ENCODE peak calls at places on chromosomes 3 and 15, in nine cellular contexts. One of them, this sample, is unnamed.

GRCh38 chr3:57464801-57465200 is 79.3 kb downstream of the DNAH12 start:
- DNase-seq in A549: no peak
- DNase-seq in heart left ventricle: no peak
- DNase-seq in NB4: peak; percentile 4
- DNase-seq in adrenal gland: no peak
- DNase-seq in lower leg skin: no peak
- DNase-seq in uterus: no peak
- DNase-seq in erythroblast: peak; percentile 9
- DNase-seq in tibial nerve: no peak
- DNase-seq in this sample: no peak

GRCh38 chr15:52683585-52683984 is 4.4 kb upstream of the ATOSA start:
- DNase-seq in A549: no peak
- DNase-seq in heart left ventricle: no peak
- DNase-seq in NB4: peak; percentile 54
- DNase-seq in adrenal gland: no peak
- DNase-seq in lower leg skin: no peak
- DNase-seq in uterus: no peak
- DNase-seq in erythroblast: peak; percentile 35
- DNase-seq in tibial nerve: no peak
- DNase-seq in this sample: no peak

GRCh38 chr3:38137615-38138346 is 680 bp upstream of the MYD88 start:
- DNase-seq in A549: no peak
- DNase-seq in heart left ventricle: no peak
- DNase-seq in NB4: peak; percentile 40
- DNase-seq in adrenal gland: no peak
- DNase-seq in lower leg skin: no peak
- DNase-seq in uterus: no peak
- DNase-seq in erythroblast: peak; percentile 42
- DNase-seq in tibial nerve: peak; percentile 32
- DNase-seq in this sample: no peak

GRCh38 chr15:57527382-57528091 is 64.2 kb upstream of the MYZAP start:
- DNase-seq in A549: peak; percentile 64
- DNase-seq in heart left ventricle: no peak
- DNase-seq in NB4: peak; percentile 97
- DNase-seq in adrenal gland: peak; percentile 54
- DNase-seq in lower leg skin: no peak
- DNase-seq in uterus: no peak
- DNase-seq in erythroblast: peak; percentile 47
- DNase-seq in tibial nerve: peak; percentile 54
- DNase-seq in this sample: peak; percentile 74

GRCh38 chr3:142999881-143000280 is 1.5 kb upstream of the U2SURP start:
- DNase-seq in A549: no peak
- DNase-seq in heart left ventricle: no peak
- DNase-seq in NB4: peak; percentile 36
- DNase-seq in adrenal gland: no peak
- DNase-seq in lower leg skin: no peak
- DNase-seq in uterus: no peak
- DNase-seq in erythroblast: peak; percentile 43
- DNase-seq in tibial nerve: no peak
- DNase-seq in this sample: no peak

GRCh38 chr15:26757156-26757555 is 15.7 kb downstream of the GABRB3 start:
- DNase-seq in A549: no peak
- DNase-seq in heart left ventricle: no peak
- DNase-seq in NB4: no peak
- DNase-seq in adrenal gland: no peak
- DNase-seq in lower leg skin: no peak
- DNase-seq in uterus: no peak
- DNase-seq in erythroblast: no peak
- DNase-seq in tibial nerve: no peak
- DNase-seq in this sample: no peak

GRCh38 chr15:64774556-64775523 is 549 bp downstream of the RBPMS2 start:
- DNase-seq in A549: no peak
- DNase-seq in heart left ventricle: peak; percentile 42
- DNase-seq in NB4: no peak
- DNase-seq in adrenal gland: no peak
- DNase-seq in lower leg skin: no peak
- DNase-seq in uterus: peak; percentile 46
- DNase-seq in erythroblast: no peak
- DNase-seq in tibial nerve: no peak
- DNase-seq in this sample: no peak

GRCh38 chr3:187130346-187131066 is 8.8 kb downstream of the RPL39L start:
- DNase-seq in A549: no peak
- DNase-seq in heart left ventricle: no peak
- DNase-seq in NB4: no peak
- DNase-seq in adrenal gland: peak; percentile 17
- DNase-seq in lower leg skin: peak; percentile 41
- DNase-seq in uterus: no peak
- DNase-seq in erythroblast: peak; percentile 24
- DNase-seq in tibial nerve: no peak
- DNase-seq in this sample: peak; percentile 62

GRCh38 chr3:66856555-66856954 is 141.6 kb upstream of the KBTBD8 start:
- DNase-seq in A549: no peak
- DNase-seq in heart left ventricle: no peak
- DNase-seq in NB4: peak; percentile 30
- DNase-seq in adrenal gland: no peak
- DNase-seq in lower leg skin: no peak
- DNase-seq in uterus: no peak
- DNase-seq in erythroblast: no peak
- DNase-seq in tibial nerve: no peak
- DNase-seq in this sample: no peak

GRCh38 chr3:16173696-16174355 is 654 bp upstream of the GALNT15 start:
- DNase-seq in A549: no peak
- DNase-seq in heart left ventricle: no peak
- DNase-seq in NB4: no peak
- DNase-seq in adrenal gland: no peak
- DNase-seq in lower leg skin: no peak
- DNase-seq in uterus: no peak
- DNase-seq in erythroblast: no peak
- DNase-seq in tibial nerve: no peak
- DNase-seq in this sample: no peak

GRCh38 chr3:9791790-9792404 is 376 bp downstream of the TADA3 start:
- DNase-seq in A549: no peak
- DNase-seq in heart left ventricle: no peak
- DNase-seq in NB4: no peak
- DNase-seq in adrenal gland: no peak
- DNase-seq in lower leg skin: no peak
- DNase-seq in uterus: no peak
- DNase-seq in erythroblast: no peak
- DNase-seq in tibial nerve: no peak
- DNase-seq in this sample: no peak
- TF ChIP-seq POLR2A in A549: no peak
- TF ChIP-seq POLR2A in heart left ventricle: peak; percentile 59
- TF ChIP-seq POLR2A in NB4: peak; percentile 71
- TF ChIP-seq POLR2A in adrenal gland: no peak
- TF ChIP-seq POLR2A in lower leg skin: no peak
- TF ChIP-seq POLR2A in uterus: no peak
- TF ChIP-seq POLR2A in erythroblast: no peak
- TF ChIP-seq POLR2A in tibial nerve: no peak
- TF ChIP-seq POLR2A in this sample: no peak

DNA sequence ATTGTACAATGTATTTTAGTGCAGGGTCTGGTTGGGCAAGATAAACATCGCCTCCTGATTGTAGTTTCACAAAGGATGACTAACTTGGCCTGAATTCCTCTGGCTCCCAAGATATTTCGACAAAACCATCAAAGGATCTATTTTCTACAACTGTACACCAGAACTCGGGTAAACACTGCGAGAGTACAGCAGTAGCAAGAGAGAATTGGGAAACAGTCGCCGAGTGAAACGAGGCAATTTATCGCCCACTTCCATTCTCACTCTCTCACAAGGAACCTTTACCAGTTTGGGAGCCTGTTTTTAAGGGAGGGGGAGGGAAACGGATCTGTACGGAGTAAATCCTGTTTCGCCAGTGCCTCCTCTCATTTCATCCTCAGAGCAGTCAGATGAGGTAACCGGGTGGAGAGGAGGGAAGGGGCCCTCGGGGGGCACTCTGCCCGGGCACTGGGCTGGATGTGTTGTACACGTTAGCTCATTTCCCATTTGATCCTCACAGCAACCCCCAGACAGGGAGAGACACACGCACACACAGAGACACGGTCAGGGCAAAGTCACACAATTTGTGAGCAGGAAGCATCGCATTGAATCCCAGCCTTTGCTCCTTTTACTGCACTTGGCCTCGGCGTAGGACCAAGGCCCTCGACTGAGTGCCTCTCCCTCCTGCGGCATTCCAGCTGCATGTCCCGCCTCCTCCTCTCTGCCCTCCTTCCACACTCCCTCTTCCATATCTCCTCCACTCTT is 120.1 kb downstream of the LIPC start:
- DNase-seq in A549: no peak
- DNase-seq in heart left ventricle: no peak
- DNase-seq in NB4: peak; percentile 52
- DNase-seq in adrenal gland: no peak
- DNase-seq in lower leg skin: peak; percentile 65
- DNase-seq in uterus: no peak
- DNase-seq in erythroblast: no peak
- DNase-seq in tibial nerve: peak; percentile 48
- DNase-seq in this sample: peak; percentile 17
- TF ChIP-seq POLR2A in A549: no peak
- TF ChIP-seq POLR2A in heart left ventricle: no peak
- TF ChIP-seq POLR2A in NB4: no peak
- TF ChIP-seq POLR2A in adrenal gland: no peak
- TF ChIP-seq POLR2A in lower leg skin: no peak
- TF ChIP-seq POLR2A in uterus: no peak
- TF ChIP-seq POLR2A in erythroblast: no peak
- TF ChIP-seq POLR2A in tibial nerve: peak; percentile 15
- TF ChIP-seq POLR2A in this sample: no peak

GRCh38 chr3:194633349-194634004 is at the start of gene TMEM44:
- DNase-seq in A549: peak; percentile 74
- DNase-seq in heart left ventricle: peak; percentile 83
- DNase-seq in NB4: peak; percentile 91
- DNase-seq in adrenal gland: peak; percentile 65
- DNase-seq in lower leg skin: peak; percentile 42
- DNase-seq in uterus: peak; percentile 52
- DNase-seq in erythroblast: peak; percentile 81
- DNase-seq in tibial nerve: peak; percentile 26
- DNase-seq in this sample: peak; percentile 63
- TF ChIP-seq POLR2A in A549: peak; percentile 21
- TF ChIP-seq POLR2A in heart left ventricle: peak; percentile 34
- TF ChIP-seq POLR2A in NB4: peak; percentile 51
- TF ChIP-seq POLR2A in adrenal gland: peak; percentile 38
- TF ChIP-seq POLR2A in lower leg skin: no peak
- TF ChIP-seq POLR2A in uterus: no peak
- TF ChIP-seq POLR2A in erythroblast: peak; percentile 26
- TF ChIP-seq POLR2A in tibial nerve: peak; percentile 10
- TF ChIP-seq POLR2A in this sample: peak; percentile 60

GRCh38 chr3:35262376-35262775 is 376.9 kb upstream of the ARPP21 start:
- DNase-seq in A549: no peak
- DNase-seq in heart left ventricle: no peak
- DNase-seq in NB4: no peak
- DNase-seq in adrenal gland: no peak
- DNase-seq in lower leg skin: no peak
- DNase-seq in uterus: no peak
- DNase-seq in erythroblast: no peak
- DNase-seq in tibial nerve: no peak
- DNase-seq in this sample: no peak

GRCh38 chr3:35263477-35263876 is 375.8 kb upstream of the ARPP21 start:
- DNase-seq in A549: no peak
- DNase-seq in heart left ventricle: no peak
- DNase-seq in NB4: no peak
- DNase-seq in adrenal gland: no peak
- DNase-seq in lower leg skin: no peak
- DNase-seq in uterus: no peak
- DNase-seq in erythroblast: no peak
- DNase-seq in tibial nerve: no peak
- DNase-seq in this sample: no peak
- TF ChIP-seq POLR2A in A549: no peak
- TF ChIP-seq POLR2A in heart left ventricle: no peak
- TF ChIP-seq POLR2A in NB4: no peak
- TF ChIP-seq POLR2A in adrenal gland: no peak
- TF ChIP-seq POLR2A in lower leg skin: no peak
- TF ChIP-seq POLR2A in uterus: no peak
- TF ChIP-seq POLR2A in erythroblast: no peak
- TF ChIP-seq POLR2A in tibial nerve: no peak
- TF ChIP-seq POLR2A in this sample: no peak

GRCh38 chr15:39581501-39582285 is 814 bp downstream of the THBS1 start:
- DNase-seq in A549: peak; percentile 52
- DNase-seq in heart left ventricle: peak; percentile 56
- DNase-seq in NB4: peak; percentile 31
- DNase-seq in adrenal gland: peak; percentile 40
- DNase-seq in lower leg skin: peak; percentile 43
- DNase-seq in uterus: peak; percentile 64
- DNase-seq in erythroblast: no peak
- DNase-seq in tibial nerve: peak; percentile 56
- DNase-seq in this sample: peak; percentile 57
- TF ChIP-seq POLR2A in A549: no peak
- TF ChIP-seq POLR2A in heart left ventricle: no peak
- TF ChIP-seq POLR2A in NB4: no peak
- TF ChIP-seq POLR2A in adrenal gland: no peak
- TF ChIP-seq POLR2A in lower leg skin: no peak
- TF ChIP-seq POLR2A in uterus: no peak
- TF ChIP-seq POLR2A in erythroblast: peak; percentile 28
- TF ChIP-seq POLR2A in tibial nerve: no peak
- TF ChIP-seq POLR2A in this sample: no peak

GRCh38 chr3:46995901-46996562 is 16.6 kb downstream of the NBEAL2 start:
- DNase-seq in A549: no peak
- DNase-seq in heart left ventricle: no peak
- DNase-seq in NB4: no peak
- DNase-seq in adrenal gland: no peak
- DNase-seq in lower leg skin: no peak
- DNase-seq in uterus: no peak
- DNase-seq in erythroblast: no peak
- DNase-seq in tibial nerve: no peak
- DNase-seq in this sample: no peak
- TF ChIP-seq POLR2A in A549: no peak
- TF ChIP-seq POLR2A in heart left ventricle: no peak
- TF ChIP-seq POLR2A in NB4: no peak
- TF ChIP-seq POLR2A in adrenal gland: no peak
- TF ChIP-seq POLR2A in lower leg skin: no peak
- TF ChIP-seq POLR2A in uterus: no peak
- TF ChIP-seq POLR2A in erythroblast: no peak
- TF ChIP-seq POLR2A in tibial nerve: no peak
- TF ChIP-seq POLR2A in this sample: no peak

This sample was measured in prostate gland.